ENCODE peak calls at places on chromosome 15, in six cellular contexts. B, A, R, H, W and F are unnamed samples.

GRCh38 chr15:58957101-58957973 is 23.9 kb upstream of the SLTM start:
- DNase-seq in R (peak), A (peak), W (peak), B (peak), H (peak), F (peak)

GRCh38 chr15:101477851-101478353 is 11.6 kb downstream of the PCSK6 start:
- DNase-seq in W (no peak), A (no peak), B (no peak), R (no peak), H (no peak), F (no peak)

GRCh38 chr15:57792729-57793449 is 86.4 kb downstream of the POLR2M start:
- DNase-seq in W (peak), H (no peak), B (no peak), A (peak), R (no peak), F (no peak)

GRCh38 chr15:81056276-81056675 is 55.6 kb downstream of the TLNRD1 start:
- DNase-seq in A (no peak), W (no peak), H (no peak), B (no peak), R (no peak), F (no peak)

GRCh38 chr15:43093026-43093425 is 12.8 kb downstream of the UBR1 start:
- DNase-seq in A (no peak), H (no peak), W (peak), R (no peak), B (no peak), F (no peak)

GRCh38 chr15:26838742-26839460 is 28.0 kb upstream of the GABRA5 start:
- DNase-seq in H (no peak), W (peak), R (no peak), A (peak), B (peak), F (peak)

GRCh38 chr15:23866832-23867231 is 179.7 kb upstream of the NDN start:
- DNase-seq in H (peak), R (no peak), W (peak), B (no peak), A (peak), F (peak)

GRCh38 chr15:101052031-101052620 is 133.0 kb downstream of the LRRK1 start:
- DNase-seq in B (no peak), W (no peak), A (no peak), R (no peak), H (no peak), F (no peak)

GRCh38 chr15:90463381-90463780 is 66.3 kb upstream of the CRTC3 start:
- DNase-seq in B (no peak), W (peak), H (peak), A (peak), R (no peak), F (no peak)

GRCh38 chr15:40591310-40591845 is 2.7 kb upstream of the KNL1 start:
- DNase-seq in A (no peak), R (no peak), W (no peak), H (no peak), B (no peak), F (peak)

GRCh38 chr15:41018534-41018933 is 65.3 kb downstream of the CHAC1 start:
- DNase-seq in H (peak), B (no peak), W (peak), R (no peak), A (peak), F (peak)

GRCh38 chr15:74725845-74726773 is 781 bp upstream of the CYP1A1 start:
- DNase-seq in H (peak), R (no peak), B (no peak), W (peak), A (peak), F (peak)
- TF ChIP-seq EZH2phosphoT487 in H (no peak), R (no peak), B (no peak), W (peak), A (no peak), F (no peak)

GRCh38 chr15:66573719-66574641 is 8.2 kb upstream of the LCTL start:
- DNase-seq in A (no peak), W (peak), R (no peak), H (no peak), B (no peak), F (no peak)
- TF ChIP-seq EZH2phosphoT487 in A (no peak), W (no peak), R (no peak), H (no peak), B (no peak), F (no peak)

GRCh38 chr15:65263313-65263712 is 23.4 kb downstream of the PARP16 start:
- DNase-seq in R (no peak), W (no peak), H (no peak), A (no peak), B (no peak), F (no peak)
- TF ChIP-seq EZH2phosphoT487 in R (no peak), W (no peak), H (no peak), A (no peak), B (no peak), F (no peak)

GRCh38 chr15:38622908-38623307 is 58.3 kb upstream of the RASGRP1 start:
- DNase-seq in R (no peak), B (no peak), A (no peak), W (no peak), H (no peak), F (no peak)
- TF ChIP-seq EZH2phosphoT487 in R (no peak), B (no peak), A (no peak), W (no peak), H (no peak), F (no peak)

GRCh38 chr15:63494406-63494805 is 10.0 kb upstream of the USP3 start:
- DNase-seq in A (no peak), H (no peak), W (no peak), B (no peak), R (no peak), F (no peak)

GRCh38 chr15:63492541-63493077 is 11.8 kb upstream of the USP3 start:
- DNase-seq in W (peak), B (no peak), H (no peak), R (no peak), A (peak), F (no peak)

GRCh38 chr15:63495343-63495742 is 9.1 kb upstream of the USP3 start:
- DNase-seq in R (no peak), B (no peak), W (no peak), A (no peak), H (no peak), F (no peak)

GRCh38 chr15:63491979-63492378 is 12.4 kb upstream of the USP3 start:
- DNase-seq in H (no peak), W (peak), B (no peak), A (no peak), R (no peak), F (no peak)

GRCh38 chr15:63493451-63493850 is 10.9 kb upstream of the USP3 start:
- DNase-seq in R (no peak), A (no peak), H (no peak), B (no peak), W (no peak), F (no peak)
- TF ChIP-seq EZH2phosphoT487 in R (no peak), A (no peak), H (no peak), B (no peak), W (no peak), F (no peak)

DNA sequence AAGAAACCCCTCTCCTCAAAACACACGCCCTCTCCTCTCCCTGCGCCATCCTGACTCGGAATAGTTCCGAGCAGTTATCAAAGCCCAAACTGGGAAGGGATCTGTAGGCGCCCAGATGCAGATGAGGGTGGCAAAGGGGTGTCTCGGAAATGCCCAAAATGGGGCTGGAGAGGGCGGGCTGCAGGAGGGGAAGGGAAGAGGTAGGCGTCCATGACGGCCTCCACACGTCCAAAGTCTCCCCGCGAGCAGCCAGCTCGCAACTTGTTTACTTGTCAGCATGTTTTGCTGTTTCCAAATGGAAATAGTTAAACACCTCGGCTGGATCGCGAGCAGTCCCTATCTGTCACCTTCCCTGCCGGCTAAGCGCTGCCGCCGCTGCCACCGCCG is 1.4 kb downstream of the NTRK3 start:
- DNase-seq in W (no peak), B (no peak), H (no peak), R (no peak), A (no peak), F (peak)
- TF ChIP-seq EZH2phosphoT487 in W (no peak), B (no peak), H (no peak), R (no peak), A (no peak), F (no peak)

GRCh38 chr15:75544273-75544862 is 34.7 kb downstream of the PTPN9 start:
- DNase-seq in B (no peak), H (no peak), W (no peak), R (no peak), A (no peak), F (no peak)

GRCh38 chr15:75545066-75545465 is 34.0 kb downstream of the PTPN9 start:
- DNase-seq in H (no peak), R (no peak), A (no peak), B (no peak), W (no peak), F (no peak)

GRCh38 chr15:75538376-75538775 is 40.7 kb downstream of the PTPN9 start:
- DNase-seq in H (no peak), A (no peak), B (no peak), W (no peak), R (no peak), F (no peak)

DNA sequence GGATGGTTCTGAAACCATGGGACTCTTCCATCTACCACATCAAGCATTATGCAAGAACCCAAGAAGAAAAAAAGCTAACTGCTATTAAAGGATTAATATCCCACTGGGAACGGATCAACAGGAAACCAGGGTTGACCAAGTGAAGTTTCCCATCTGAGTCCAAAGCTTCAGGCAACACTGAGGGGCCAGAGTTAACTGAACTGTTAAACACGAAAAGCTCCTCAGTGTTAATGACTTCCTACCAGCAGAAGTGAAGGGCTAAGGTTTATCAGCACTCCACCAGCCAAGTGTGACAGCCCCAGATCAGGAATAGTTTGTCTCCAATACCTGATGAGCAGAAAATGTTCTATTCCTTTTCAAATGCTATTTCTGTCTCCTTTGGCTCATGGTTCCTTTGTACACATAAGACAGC is 36.7 kb downstream of the PTPN9 start:
- DNase-seq in B (no peak), W (peak), R (no peak), A (no peak), H (no peak), F (no peak)
- TF ChIP-seq EZH2phosphoT487 in B (no peak), W (no peak), R (no peak), A (no peak), H (no peak), F (no peak)

GRCh38 chr15:78220713-78221112 is 13.7 kb downstream of the ACSBG1 start:
- DNase-seq in B (no peak), W (no peak), A (no peak), R (no peak), H (no peak), F (no peak)
- TF ChIP-seq EZH2phosphoT487 in B (no peak), W (no peak), A (no peak), R (no peak), H (no peak), F (no peak)

DNA sequence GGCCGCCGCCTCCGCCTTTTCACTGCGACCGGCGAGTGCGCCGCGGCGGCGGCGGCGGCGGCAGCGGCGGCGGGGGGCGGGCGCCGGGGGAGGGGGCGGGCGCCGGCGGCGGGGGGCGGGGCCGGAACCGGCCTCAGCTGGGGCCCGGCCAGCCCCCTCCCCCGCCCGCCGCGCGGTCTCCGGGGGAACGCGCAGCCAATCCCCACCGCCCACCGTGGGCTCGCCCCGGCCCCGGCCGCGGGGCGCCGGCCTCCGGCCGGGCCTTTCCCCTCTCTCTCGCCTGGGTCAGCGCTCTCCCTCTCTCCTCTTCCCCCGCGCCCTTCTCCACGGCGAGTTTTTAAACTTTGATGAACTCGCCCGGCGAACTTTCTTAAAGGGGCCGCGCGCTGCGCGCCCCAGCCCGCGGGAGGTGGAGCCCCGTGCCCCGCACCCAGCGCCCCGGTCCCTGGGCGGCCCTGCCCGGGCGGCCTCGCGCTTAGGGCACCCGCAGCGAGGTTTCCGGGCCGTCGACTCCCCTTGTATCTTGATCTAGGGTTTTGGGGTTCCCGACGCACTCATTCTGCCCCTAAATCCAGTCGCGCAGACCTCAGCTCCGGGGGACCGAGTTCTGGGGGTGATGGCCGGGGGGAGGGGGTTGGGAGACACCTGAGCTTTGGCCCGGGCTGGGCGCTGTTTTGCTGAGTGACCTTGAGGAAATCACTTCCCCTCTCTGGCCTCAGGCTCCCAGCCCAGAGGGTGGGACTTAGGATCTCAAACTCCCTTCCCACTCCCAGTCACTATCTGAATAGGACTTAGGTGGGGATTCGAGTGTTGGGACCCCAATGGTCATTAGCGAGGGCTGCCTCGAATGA is at the start of gene RBPMS2:
- DNase-seq in B (no peak), R (no peak), A (no peak), W (peak), H (no peak), F (peak)
- TF ChIP-seq EZH2phosphoT487 in B (no peak), R (no peak), A (no peak), W (no peak), H (no peak), F (no peak)

DNA sequence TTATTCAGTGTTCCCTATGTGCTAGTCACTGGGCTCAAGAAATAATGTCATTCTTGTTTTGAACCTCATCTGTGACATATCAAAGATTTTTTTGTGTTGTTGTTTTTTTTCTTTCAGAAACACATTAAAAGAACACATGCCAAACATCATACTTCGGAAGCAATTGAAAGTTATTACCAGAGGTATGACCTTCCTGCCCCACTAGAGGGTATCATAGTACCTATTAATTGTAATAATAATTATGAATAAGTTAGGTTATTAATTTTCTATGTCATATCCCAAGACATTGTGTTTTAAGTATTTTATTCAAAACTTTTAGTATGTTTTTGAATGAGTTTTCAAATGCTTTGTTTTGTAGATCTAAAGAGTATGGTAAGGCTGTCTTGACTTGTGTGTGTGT is 65.7 kb downstream of the CDIN1 start:
- DNase-seq in H (no peak), R (no peak), A (peak), B (no peak), W (peak), F (no peak)
- TF ChIP-seq EZH2phosphoT487 in H (no peak), R (no peak), A (no peak), B (no peak), W (no peak), F (no peak)